ENCODE peak calls at places on chromosomes 2 and 18, in nine cellular contexts. One of them, this sample, is unnamed.

GRCh38 chr18:58716046-58716766 is 44.9 kb downstream of the MALT1 start:
- DNase-seq in NB4: no peak
- DNase-seq in HFFc6: no peak
- DNase-seq in hepatocyte: no peak
- DNase-seq in GM12864: peak
- DNase-seq in endothelial cell: no peak
- DNase-seq in fibroblast of lung: peak
- DNase-seq in neural crest cell: no peak
- DNase-seq in AG10803: no peak
- DNase-seq in this sample: no peak

GRCh38 chr2:43455735-43456642 is 139.8 kb downstream of the THADA start:
- DNase-seq in hepatocyte: peak
- DNase-seq in AG10803: peak
- DNase-seq in endothelial cell: no peak
- DNase-seq in HFFc6: peak
- DNase-seq in neural crest cell: no peak
- DNase-seq in NB4: peak
- DNase-seq in fibroblast of lung: peak
- DNase-seq in GM12864: no peak
- DNase-seq in this sample: no peak

GRCh38 chr2:152445375-152445774 is 110.4 kb downstream of the FMNL2 start:
- DNase-seq in hepatocyte: no peak
- DNase-seq in endothelial cell: no peak
- DNase-seq in fibroblast of lung: no peak
- DNase-seq in HFFc6: no peak
- DNase-seq in neural crest cell: no peak
- DNase-seq in GM12864: no peak
- DNase-seq in NB4: no peak
- DNase-seq in AG10803: no peak
- DNase-seq in this sample: no peak

GRCh38 chr2:134295441-134295840 is 41.6 kb downstream of the MGAT5 start:
- DNase-seq in fibroblast of lung: no peak
- DNase-seq in AG10803: peak
- DNase-seq in GM12864: no peak
- DNase-seq in endothelial cell: no peak
- DNase-seq in NB4: no peak
- DNase-seq in hepatocyte: no peak
- DNase-seq in HFFc6: peak
- DNase-seq in neural crest cell: no peak
- DNase-seq in this sample: no peak

GRCh38 chr18:31819925-31820229 is 59.2 kb upstream of the SLC25A52 start:
- DNase-seq in fibroblast of lung: no peak
- DNase-seq in neural crest cell: no peak
- DNase-seq in NB4: no peak
- DNase-seq in hepatocyte: no peak
- DNase-seq in AG10803: no peak
- DNase-seq in HFFc6: no peak
- DNase-seq in endothelial cell: no peak
- DNase-seq in GM12864: no peak
- DNase-seq in this sample: no peak

GRCh38 chr2:164778723-164779122 is 62.9 kb downstream of the COBLL1 start:
- DNase-seq in fibroblast of lung: no peak
- DNase-seq in GM12864: no peak
- DNase-seq in endothelial cell: no peak
- DNase-seq in AG10803: peak
- DNase-seq in NB4: no peak
- DNase-seq in HFFc6: no peak
- DNase-seq in hepatocyte: no peak
- DNase-seq in neural crest cell: no peak
- DNase-seq in this sample: no peak

GRCh38 chr2:236998250-236998649 is 87.4 kb upstream of the COPS8 start:
- DNase-seq in fibroblast of lung: peak
- DNase-seq in neural crest cell: no peak
- DNase-seq in hepatocyte: no peak
- DNase-seq in GM12864: no peak
- DNase-seq in AG10803: no peak
- DNase-seq in NB4: no peak
- DNase-seq in endothelial cell: no peak
- DNase-seq in HFFc6: no peak
- DNase-seq in this sample: no peak

GRCh38 chr2:171248205-171248662 is 87.5 kb upstream of the TLK1 start:
- DNase-seq in GM12864: no peak
- DNase-seq in hepatocyte: no peak
- DNase-seq in AG10803: no peak
- DNase-seq in HFFc6: no peak
- DNase-seq in neural crest cell: no peak
- DNase-seq in endothelial cell: no peak
- DNase-seq in fibroblast of lung: no peak
- DNase-seq in NB4: peak
- DNase-seq in this sample: no peak

GRCh38 chr2:96265349-96265839 is 403 bp downstream of the TMEM127 start:
- DNase-seq in AG10803: peak
- DNase-seq in HFFc6: no peak
- DNase-seq in NB4: peak
- DNase-seq in GM12864: no peak
- DNase-seq in neural crest cell: peak
- DNase-seq in fibroblast of lung: no peak
- DNase-seq in hepatocyte: peak
- DNase-seq in endothelial cell: no peak
- DNase-seq in this sample: peak

GRCh38 chr2:43212931-43213330 is 13.5 kb downstream of the ZFP36L2 start:
- DNase-seq in NB4: peak
- DNase-seq in fibroblast of lung: no peak
- DNase-seq in endothelial cell: no peak
- DNase-seq in HFFc6: no peak
- DNase-seq in hepatocyte: no peak
- DNase-seq in AG10803: no peak
- DNase-seq in GM12864: no peak
- DNase-seq in neural crest cell: no peak
- DNase-seq in this sample: no peak

GRCh38 chr18:45976581-45977373 is 9.6 kb upstream of the EPG5 start:
- DNase-seq in neural crest cell: no peak
- DNase-seq in HFFc6: peak
- DNase-seq in fibroblast of lung: peak
- DNase-seq in hepatocyte: no peak
- DNase-seq in GM12864: no peak
- DNase-seq in NB4: no peak
- DNase-seq in endothelial cell: no peak
- DNase-seq in AG10803: peak
- DNase-seq in this sample: no peak

GRCh38 chr2:110120171-110121051 is 4.8 kb upstream of the MALL start:
- DNase-seq in NB4: no peak
- DNase-seq in fibroblast of lung: peak
- DNase-seq in endothelial cell: no peak
- DNase-seq in neural crest cell: no peak
- DNase-seq in AG10803: no peak
- DNase-seq in HFFc6: no peak
- DNase-seq in hepatocyte: no peak
- DNase-seq in GM12864: no peak
- DNase-seq in this sample: no peak

GRCh38 chr2:25618676-25619075 is 54.7 kb downstream of the DTNB start:
- DNase-seq in GM12864: no peak
- DNase-seq in NB4: no peak
- DNase-seq in endothelial cell: no peak
- DNase-seq in fibroblast of lung: peak
- DNase-seq in AG10803: peak
- DNase-seq in HFFc6: peak
- DNase-seq in hepatocyte: peak
- DNase-seq in neural crest cell: no peak
- DNase-seq in this sample: no peak

GRCh38 chr2:102826904-102827303 is 65.1 kb downstream of the TMEM182 start:
- DNase-seq in AG10803: peak
- DNase-seq in hepatocyte: peak
- DNase-seq in GM12864: no peak
- DNase-seq in neural crest cell: no peak
- DNase-seq in HFFc6: no peak
- DNase-seq in NB4: no peak
- DNase-seq in fibroblast of lung: peak
- DNase-seq in endothelial cell: no peak
- DNase-seq in this sample: no peak

GRCh38 chr18:6751207-6751606 is 21.7 kb downstream of the ARHGAP28 start:
- DNase-seq in GM12864: no peak
- DNase-seq in fibroblast of lung: peak
- DNase-seq in hepatocyte: no peak
- DNase-seq in HFFc6: no peak
- DNase-seq in endothelial cell: no peak
- DNase-seq in neural crest cell: no peak
- DNase-seq in AG10803: no peak
- DNase-seq in NB4: no peak
- DNase-seq in this sample: no peak

GRCh38 chr2:101380376-101380775 is 6.9 kb downstream of the CREG2 start:
- DNase-seq in fibroblast of lung: peak
- DNase-seq in hepatocyte: no peak
- DNase-seq in NB4: peak
- DNase-seq in AG10803: peak
- DNase-seq in endothelial cell: no peak
- DNase-seq in neural crest cell: no peak
- DNase-seq in HFFc6: peak
- DNase-seq in GM12864: no peak
- DNase-seq in this sample: no peak

GRCh38 chr2:94879982-94880377 is 8.8 kb downstream of the TEKT4 start:
- DNase-seq in HFFc6: no peak
- DNase-seq in NB4: no peak
- DNase-seq in endothelial cell: no peak
- DNase-seq in GM12864: no peak
- DNase-seq in AG10803: no peak
- DNase-seq in fibroblast of lung: no peak
- DNase-seq in hepatocyte: no peak
- DNase-seq in neural crest cell: no peak
- DNase-seq in this sample: no peak

GRCh38 chr2:20617081-20617575 is 33.8 kb downstream of the HS1BP3 start:
- DNase-seq in hepatocyte: peak
- DNase-seq in neural crest cell: no peak
- DNase-seq in AG10803: no peak
- DNase-seq in NB4: no peak
- DNase-seq in fibroblast of lung: no peak
- DNase-seq in GM12864: no peak
- DNase-seq in endothelial cell: no peak
- DNase-seq in HFFc6: no peak
- DNase-seq in this sample: no peak

GRCh38 chr18:48629730-48630324 is 91.0 kb downstream of the CTIF start:
- DNase-seq in GM12864: no peak
- DNase-seq in hepatocyte: peak
- DNase-seq in AG10803: peak
- DNase-seq in HFFc6: peak
- DNase-seq in NB4: no peak
- DNase-seq in fibroblast of lung: peak
- DNase-seq in neural crest cell: no peak
- DNase-seq in endothelial cell: no peak
- DNase-seq in this sample: peak

GRCh38 chr2:206392118-206392517 is 51.2 kb upstream of the ADAM23 start:
- DNase-seq in HFFc6: peak
- DNase-seq in AG10803: peak
- DNase-seq in GM12864: peak
- DNase-seq in neural crest cell: peak
- DNase-seq in NB4: peak
- DNase-seq in hepatocyte: peak
- DNase-seq in endothelial cell: peak
- DNase-seq in fibroblast of lung: peak
- DNase-seq in this sample: no peak
- TF ChIP-seq CTCF in HFFc6: peak
- TF ChIP-seq CTCF in AG10803: peak
- TF ChIP-seq CTCF in GM12864: peak
- TF ChIP-seq CTCF in neural crest cell: peak
- TF ChIP-seq CTCF in NB4: peak
- TF ChIP-seq CTCF in hepatocyte: peak
- TF ChIP-seq CTCF in endothelial cell: peak
- TF ChIP-seq CTCF in fibroblast of lung: peak
- TF ChIP-seq CTCF in this sample: peak

GRCh38 chr2:148885988-148886387 is 11.0 kb downstream of the KIF5C start:
- DNase-seq in NB4: no peak
- DNase-seq in HFFc6: no peak
- DNase-seq in AG10803: no peak
- DNase-seq in GM12864: no peak
- DNase-seq in endothelial cell: no peak
- DNase-seq in hepatocyte: no peak
- DNase-seq in fibroblast of lung: no peak
- DNase-seq in neural crest cell: no peak
- DNase-seq in this sample: no peak
- TF ChIP-seq CTCF in NB4: no peak
- TF ChIP-seq CTCF in HFFc6: no peak
- TF ChIP-seq CTCF in AG10803: no peak
- TF ChIP-seq CTCF in GM12864: no peak
- TF ChIP-seq CTCF in endothelial cell: no peak
- TF ChIP-seq CTCF in hepatocyte: no peak
- TF ChIP-seq CTCF in fibroblast of lung: no peak
- TF ChIP-seq CTCF in neural crest cell: no peak
- TF ChIP-seq CTCF in this sample: no peak

GRCh38 chr2:240066489-240066888 is 13.2 kb upstream of the OR6B3 start:
- DNase-seq in hepatocyte: no peak
- DNase-seq in GM12864: no peak
- DNase-seq in fibroblast of lung: no peak
- DNase-seq in endothelial cell: no peak
- DNase-seq in neural crest cell: no peak
- DNase-seq in AG10803: no peak
- DNase-seq in HFFc6: no peak
- DNase-seq in NB4: no peak
- DNase-seq in this sample: no peak
- TF ChIP-seq CTCF in hepatocyte: no peak
- TF ChIP-seq CTCF in GM12864: no peak
- TF ChIP-seq CTCF in fibroblast of lung: no peak
- TF ChIP-seq CTCF in endothelial cell: no peak
- TF ChIP-seq CTCF in neural crest cell: no peak
- TF ChIP-seq CTCF in AG10803: no peak
- TF ChIP-seq CTCF in HFFc6: no peak
- TF ChIP-seq CTCF in NB4: no peak
- TF ChIP-seq CTCF in this sample: no peak

GRCh38 chr2:45652090-45653050 is 895 bp downstream of the PRKCE start:
- DNase-seq in endothelial cell: peak
- DNase-seq in neural crest cell: peak
- DNase-seq in HFFc6: peak
- DNase-seq in AG10803: peak
- DNase-seq in GM12864: no peak
- DNase-seq in NB4: peak
- DNase-seq in fibroblast of lung: peak
- DNase-seq in hepatocyte: peak
- DNase-seq in this sample: no peak

GRCh38 chr2:45649855-45650806 is 1.3 kb upstream of the PRKCE start:
- DNase-seq in HFFc6: peak
- DNase-seq in AG10803: peak
- DNase-seq in neural crest cell: peak
- DNase-seq in GM12864: no peak
- DNase-seq in NB4: peak
- DNase-seq in endothelial cell: peak
- DNase-seq in hepatocyte: peak
- DNase-seq in fibroblast of lung: peak
- DNase-seq in this sample: peak

GRCh38 chr2:45649457-45649854 is 2.0 kb upstream of the PRKCE start:
- DNase-seq in NB4: peak
- DNase-seq in AG10803: peak
- DNase-seq in endothelial cell: no peak
- DNase-seq in GM12864: no peak
- DNase-seq in hepatocyte: peak
- DNase-seq in neural crest cell: no peak
- DNase-seq in fibroblast of lung: no peak
- DNase-seq in HFFc6: no peak
- DNase-seq in this sample: peak

GRCh38 chr2:45651415-45652089 is at the start of gene PRKCE:
- DNase-seq in GM12864: no peak
- DNase-seq in fibroblast of lung: peak
- DNase-seq in neural crest cell: peak
- DNase-seq in NB4: peak
- DNase-seq in hepatocyte: peak
- DNase-seq in AG10803: peak
- DNase-seq in HFFc6: no peak
- DNase-seq in endothelial cell: peak
- DNase-seq in this sample: no peak

GRCh38 chr2:45650851-45651414 is 542 bp upstream of the PRKCE start:
- DNase-seq in HFFc6: peak
- DNase-seq in endothelial cell: peak
- DNase-seq in neural crest cell: peak
- DNase-seq in fibroblast of lung: peak
- DNase-seq in hepatocyte: peak
- DNase-seq in NB4: peak
- DNase-seq in GM12864: peak
- DNase-seq in AG10803: peak
- DNase-seq in this sample: peak
- TF ChIP-seq CTCF in HFFc6: peak
- TF ChIP-seq CTCF in endothelial cell: peak
- TF ChIP-seq CTCF in neural crest cell: peak
- TF ChIP-seq CTCF in fibroblast of lung: peak
- TF ChIP-seq CTCF in hepatocyte: peak
- TF ChIP-seq CTCF in NB4: peak
- TF ChIP-seq CTCF in GM12864: peak
- TF ChIP-seq CTCF in AG10803: peak
- TF ChIP-seq CTCF in this sample: peak

This sample was measured in osteocyte.